ENCODE peak calls at places on chromosome 9, in four cellular contexts. One of them, this sample, is unnamed.

GRCh38 chr9:126114850-126115460 is 211.7 kb upstream of the MVB12B start:
- DNase-seq in H54: no peak
- DNase-seq in LHCN-M2: no peak
- DNase-seq in heart right ventricle: no peak
- DNase-seq in this sample: no peak

GRCh38 chr9:131503626-131504465 is 1.1 kb downstream of the POMT1 start:
- DNase-seq in LHCN-M2: peak
- DNase-seq in H54: no peak
- DNase-seq in heart right ventricle: no peak
- DNase-seq in this sample: peak

GRCh38 chr9:37464426-37465248 is 613 bp downstream of the ZBTB5 start:
- DNase-seq in heart right ventricle: peak
- DNase-seq in H54: peak
- DNase-seq in LHCN-M2: no peak
- DNase-seq in this sample: no peak

GRCh38 chr9:90642570-90643539 is at the start of gene DIRAS2:
- DNase-seq in LHCN-M2: peak
- DNase-seq in H54: no peak
- DNase-seq in heart right ventricle: peak
- DNase-seq in this sample: peak

GRCh38 chr9:108142504-108143201 is 653.1 kb upstream of the KLF4 start:
- DNase-seq in LHCN-M2: peak
- DNase-seq in H54: no peak
- DNase-seq in heart right ventricle: peak
- DNase-seq in this sample: no peak

GRCh38 chr9:15299374-15299939 is 7.6 kb downstream of the TTC39B start:
- DNase-seq in LHCN-M2: no peak
- DNase-seq in H54: no peak
- DNase-seq in heart right ventricle: no peak
- DNase-seq in this sample: no peak

GRCh38 chr9:128215491-128216404 is 12.6 kb downstream of the DNM1 start:
- DNase-seq in H54: no peak
- DNase-seq in LHCN-M2: peak
- DNase-seq in heart right ventricle: no peak
- DNase-seq in this sample: no peak

GRCh38 chr9:38182321-38182720 is 113.3 kb upstream of the SHB start:
- DNase-seq in LHCN-M2: no peak
- DNase-seq in H54: no peak
- DNase-seq in heart right ventricle: no peak
- DNase-seq in this sample: no peak

GRCh38 chr9:123998970-123999621 is 12.5 kb upstream of the LHX2 start:
- DNase-seq in heart right ventricle: peak
- DNase-seq in H54: no peak
- DNase-seq in LHCN-M2: no peak
- DNase-seq in this sample: no peak

GRCh38 chr9:93112864-93113389 is 16.9 kb downstream of the CARD19 start:
- DNase-seq in LHCN-M2: no peak
- DNase-seq in H54: no peak
- DNase-seq in heart right ventricle: no peak
- DNase-seq in this sample: no peak

GRCh38 chr9:130682490-130683121 is 11.0 kb upstream of the EXOSC2 start:
- DNase-seq in LHCN-M2: peak
- DNase-seq in H54: peak
- DNase-seq in heart right ventricle: peak
- DNase-seq in this sample: peak

GRCh38 chr9:35923927-35924763 is 14.9 kb downstream of the SPAAR start:
- DNase-seq in H54: no peak
- DNase-seq in LHCN-M2: peak
- DNase-seq in heart right ventricle: no peak
- DNase-seq in this sample: peak

GRCh38 chr9:131546336-131547084 is 1.2 kb downstream of the PRRT1B start:
- DNase-seq in heart right ventricle: no peak
- DNase-seq in LHCN-M2: no peak
- DNase-seq in H54: no peak
- DNase-seq in this sample: peak

GRCh38 chr9:107983762-107984161 is 494.2 kb upstream of the KLF4 start:
- DNase-seq in LHCN-M2: no peak
- DNase-seq in heart right ventricle: no peak
- DNase-seq in H54: no peak
- DNase-seq in this sample: no peak